ENCODE peak calls at places on chromosomes 4 and X, in six cellular contexts. One of them, this sample, is unnamed.

GRCh38 chr4:27132497-27132896 is 271.9 kb downstream of the STIM2 start:
- DNase-seq in mammary epithelial cell: no peak
- DNase-seq in GM12865: no peak
- DNase-seq in psoas muscle: no peak
- DNase-seq in endothelial cell: no peak
- DNase-seq in WTC11: no peak
- DNase-seq in this sample: no peak

GRCh38 chr4:147901388-147901787 is 169.5 kb downstream of the ARHGAP10 start:
- DNase-seq in endothelial cell: no peak
- DNase-seq in WTC11: no peak
- DNase-seq in psoas muscle: no peak
- DNase-seq in GM12865: no peak
- DNase-seq in mammary epithelial cell: no peak
- DNase-seq in this sample: no peak

GRCh38 chr4:27010334-27010940 is 149.8 kb downstream of the STIM2 start:
- DNase-seq in WTC11: peak; percentile 47
- DNase-seq in mammary epithelial cell: peak; percentile 32
- DNase-seq in psoas muscle: peak; percentile 42
- DNase-seq in endothelial cell: peak; percentile 52
- DNase-seq in GM12865: peak; percentile 71
- DNase-seq in this sample: no peak

GRCh38 chr4:6910340-6910959 is 824 bp downstream of the TBC1D14 start:
- DNase-seq in psoas muscle: no peak
- DNase-seq in endothelial cell: no peak
- DNase-seq in GM12865: no peak
- DNase-seq in WTC11: no peak
- DNase-seq in mammary epithelial cell: no peak
- DNase-seq in this sample: no peak

GRCh38 chr4:132269303-132269990 is 879.6 kb upstream of the PCDH10 start:
- DNase-seq in mammary epithelial cell: no peak
- DNase-seq in GM12865: no peak
- DNase-seq in psoas muscle: no peak
- DNase-seq in WTC11: no peak
- DNase-seq in endothelial cell: no peak
- DNase-seq in this sample: no peak

GRCh38 chrX:12954981-12955380 is 19.9 kb upstream of the TMSB4X start:
- DNase-seq in endothelial cell: no peak
- DNase-seq in GM12865: peak; percentile 46
- DNase-seq in WTC11: no peak
- DNase-seq in psoas muscle: no peak
- DNase-seq in mammary epithelial cell: no peak
- DNase-seq in this sample: no peak

GRCh38 chrX:66676413-66676812 is 37.5 kb upstream of the EDA2R start:
- DNase-seq in endothelial cell: no peak
- DNase-seq in mammary epithelial cell: peak; percentile 64
- DNase-seq in WTC11: no peak
- DNase-seq in GM12865: no peak
- DNase-seq in psoas muscle: no peak
- DNase-seq in this sample: no peak

GRCh38 chr4:77203380-77204197 is 46.6 kb downstream of the CCNG2 start:
- DNase-seq in psoas muscle: peak; percentile 26
- DNase-seq in endothelial cell: peak; percentile 77
- DNase-seq in GM12865: peak; percentile 83
- DNase-seq in WTC11: peak; percentile 72
- DNase-seq in mammary epithelial cell: peak; percentile 75
- DNase-seq in this sample: peak; percentile 64

GRCh38 chrX:153646620-153647373 is at the start of gene DUSP9:
- DNase-seq in endothelial cell: peak; percentile 30
- DNase-seq in psoas muscle: no peak
- DNase-seq in WTC11: peak; percentile 49
- DNase-seq in GM12865: no peak
- DNase-seq in mammary epithelial cell: no peak
- DNase-seq in this sample: no peak

GRCh38 chr4:127698789-127699200 is 31.4 kb upstream of the SLC25A31 start:
- DNase-seq in endothelial cell: no peak
- DNase-seq in GM12865: peak; percentile 82
- DNase-seq in WTC11: no peak
- DNase-seq in mammary epithelial cell: peak; percentile 87
- DNase-seq in psoas muscle: no peak
- DNase-seq in this sample: peak; percentile 41

GRCh38 chrX:110491846-110492620 is 133.4 kb downstream of the RTL9 start:
- DNase-seq in psoas muscle: no peak
- DNase-seq in endothelial cell: no peak
- DNase-seq in GM12865: no peak
- DNase-seq in mammary epithelial cell: no peak
- DNase-seq in WTC11: no peak
- DNase-seq in this sample: no peak

GRCh38 chrX:19904778-19905367 is 17.5 kb upstream of the SH3KBP1 start:
- DNase-seq in mammary epithelial cell: peak; percentile 54
- DNase-seq in GM12865: peak; percentile 67
- DNase-seq in WTC11: no peak
- DNase-seq in psoas muscle: no peak
- DNase-seq in endothelial cell: no peak
- DNase-seq in this sample: peak; percentile 67

GRCh38 chr4:173420324-173420752 is 21.4 kb upstream of the SCRG1 start:
- DNase-seq in mammary epithelial cell: no peak
- DNase-seq in psoas muscle: no peak
- DNase-seq in WTC11: no peak
- DNase-seq in GM12865: peak; percentile 21
- DNase-seq in endothelial cell: no peak
- DNase-seq in this sample: peak; percentile 29

GRCh38 chrX:10726647-10727046 is 106.3 kb upstream of the MID1 start:
- DNase-seq in GM12865: no peak
- DNase-seq in mammary epithelial cell: peak; percentile 71
- DNase-seq in WTC11: no peak
- DNase-seq in endothelial cell: no peak
- DNase-seq in psoas muscle: no peak
- DNase-seq in this sample: no peak

GRCh38 chrX:68982476-68982875 is 153.7 kb downstream of the EFNB1 start:
- DNase-seq in mammary epithelial cell: no peak
- DNase-seq in GM12865: no peak
- DNase-seq in WTC11: no peak
- DNase-seq in psoas muscle: no peak
- DNase-seq in endothelial cell: no peak
- DNase-seq in this sample: peak; percentile 4

GRCh38 chr4:86141166-86141565 is 218.7 kb downstream of the MAPK10 start:
- DNase-seq in GM12865: no peak
- DNase-seq in mammary epithelial cell: no peak
- DNase-seq in WTC11: no peak
- DNase-seq in endothelial cell: no peak
- DNase-seq in psoas muscle: no peak
- DNase-seq in this sample: no peak

GRCh38 chr4:55854132-55854531 is 684 bp downstream of the EXOC1 start:
- DNase-seq in psoas muscle: no peak
- DNase-seq in GM12865: peak; percentile 16
- DNase-seq in endothelial cell: no peak
- DNase-seq in mammary epithelial cell: no peak
- DNase-seq in WTC11: no peak
- DNase-seq in this sample: no peak

GRCh38 chrX:39771089-39771488 is 326.7 kb downstream of the BCOR start:
- DNase-seq in mammary epithelial cell: no peak
- DNase-seq in endothelial cell: no peak
- DNase-seq in psoas muscle: no peak
- DNase-seq in GM12865: no peak
- DNase-seq in WTC11: no peak
- DNase-seq in this sample: no peak

GRCh38 chrX:39769748-39770147 is 328.0 kb downstream of the BCOR start:
- DNase-seq in psoas muscle: no peak
- DNase-seq in mammary epithelial cell: no peak
- DNase-seq in GM12865: no peak
- DNase-seq in endothelial cell: no peak
- DNase-seq in WTC11: no peak
- DNase-seq in this sample: no peak

GRCh38 chrX:39773150-39773549 is 324.6 kb downstream of the BCOR start:
- DNase-seq in endothelial cell: no peak
- DNase-seq in mammary epithelial cell: no peak
- DNase-seq in WTC11: no peak
- DNase-seq in GM12865: no peak
- DNase-seq in psoas muscle: no peak
- DNase-seq in this sample: no peak

GRCh38 chrX:39773923-39774803 is 323.6 kb downstream of the BCOR start:
- DNase-seq in psoas muscle: no peak
- DNase-seq in mammary epithelial cell: no peak
- DNase-seq in WTC11: no peak
- DNase-seq in endothelial cell: no peak
- DNase-seq in GM12865: no peak
- DNase-seq in this sample: no peak

DNA sequence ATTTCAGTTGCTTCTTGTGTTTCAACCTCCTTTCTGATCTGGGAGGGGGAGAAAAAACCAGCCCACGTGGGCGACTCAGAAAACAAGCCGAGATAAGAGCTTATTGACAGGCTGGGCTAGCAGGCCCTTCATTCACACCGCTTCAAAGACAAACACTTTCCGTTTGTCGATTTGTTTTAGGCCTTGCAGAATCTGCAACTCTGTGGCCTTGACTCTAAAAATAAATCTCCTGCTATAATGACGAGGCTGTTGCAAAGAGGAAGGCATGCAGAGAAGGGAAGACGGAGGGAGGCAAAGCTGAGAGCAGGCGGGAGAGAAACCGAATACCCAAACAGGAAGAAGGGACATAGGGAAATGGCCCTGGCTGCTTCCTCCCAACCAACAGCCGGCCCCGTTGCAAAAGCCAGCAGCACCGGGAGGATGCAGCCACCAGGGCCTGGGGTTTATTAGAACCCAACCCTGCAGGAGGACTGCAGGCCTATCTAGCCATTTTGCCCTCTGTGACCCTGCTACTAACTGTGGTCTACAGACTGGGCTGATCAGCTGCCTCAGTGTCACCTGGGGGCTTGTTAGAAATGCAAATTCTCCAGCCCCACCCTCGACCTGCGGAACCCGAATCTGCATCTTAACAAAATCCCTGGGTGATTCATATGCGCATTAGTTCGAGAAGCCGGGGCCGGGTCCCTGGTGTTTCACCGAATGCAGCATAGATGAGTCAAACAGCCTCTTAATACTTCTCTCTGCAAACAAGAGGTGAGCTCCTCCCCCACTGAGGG is 325.5 kb downstream of the BCOR start:
- DNase-seq in psoas muscle: no peak
- DNase-seq in endothelial cell: peak; percentile 34
- DNase-seq in WTC11: peak; percentile 65
- DNase-seq in GM12865: peak; percentile 40
- DNase-seq in mammary epithelial cell: no peak
- DNase-seq in this sample: no peak
- TF ChIP-seq CTCF in psoas muscle: no peak
- TF ChIP-seq CTCF in endothelial cell: no peak
- TF ChIP-seq CTCF in WTC11: no peak
- TF ChIP-seq CTCF in GM12865: no peak
- TF ChIP-seq CTCF in mammary epithelial cell: no peak
- TF ChIP-seq CTCF in this sample: no peak

DNA sequence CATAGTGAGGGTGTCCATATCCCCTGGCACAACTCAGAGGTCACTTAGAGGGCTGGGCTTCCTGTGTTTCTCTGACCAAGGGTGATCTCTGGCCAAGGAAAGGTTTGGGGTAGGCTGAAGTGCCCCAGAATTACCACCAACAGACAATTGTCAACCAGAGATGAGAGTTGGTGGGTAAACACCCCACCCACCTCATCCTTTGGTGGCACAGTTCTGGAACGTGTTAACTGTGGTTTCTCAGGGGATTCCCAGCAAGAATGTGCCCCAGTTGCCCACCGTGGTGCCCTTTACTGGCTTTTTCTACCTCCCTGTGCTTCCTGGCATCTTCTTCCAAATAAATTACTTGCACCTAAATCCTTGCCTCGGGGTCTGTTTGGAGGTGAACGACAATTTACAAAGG is 17.1 kb downstream of the GRPR start:
- DNase-seq in mammary epithelial cell: no peak
- DNase-seq in WTC11: no peak
- DNase-seq in endothelial cell: no peak
- DNase-seq in GM12865: no peak
- DNase-seq in psoas muscle: no peak
- DNase-seq in this sample: no peak
- TF ChIP-seq CTCF in mammary epithelial cell: no peak
- TF ChIP-seq CTCF in WTC11: no peak
- TF ChIP-seq CTCF in endothelial cell: no peak
- TF ChIP-seq CTCF in GM12865: no peak
- TF ChIP-seq CTCF in psoas muscle: no peak
- TF ChIP-seq CTCF in this sample: no peak

GRCh38 chrX:49040376-49040955 is 2.7 kb downstream of the TFE3 start:
- DNase-seq in WTC11: no peak
- DNase-seq in endothelial cell: no peak
- DNase-seq in mammary epithelial cell: no peak
- DNase-seq in GM12865: no peak
- DNase-seq in psoas muscle: no peak
- DNase-seq in this sample: no peak

GRCh38 chrX:49042581-49043219 is 457 bp downstream of the TFE3 start:
- DNase-seq in WTC11: peak; percentile 10
- DNase-seq in psoas muscle: no peak
- DNase-seq in mammary epithelial cell: no peak
- DNase-seq in GM12865: peak; percentile 6
- DNase-seq in endothelial cell: no peak
- DNase-seq in this sample: no peak

GRCh38 chrX:49041683-49042529 is 1.3 kb downstream of the TFE3 start:
- DNase-seq in psoas muscle: peak; percentile 30
- DNase-seq in mammary epithelial cell: peak; percentile 52
- DNase-seq in GM12865: peak; percentile 13
- DNase-seq in WTC11: no peak
- DNase-seq in endothelial cell: no peak
- DNase-seq in this sample: no peak

GRCh38 chrX:49043987-49044281 is 777 bp upstream of the TFE3 start:
- DNase-seq in psoas muscle: no peak
- DNase-seq in WTC11: no peak
- DNase-seq in mammary epithelial cell: no peak
- DNase-seq in endothelial cell: no peak
- DNase-seq in GM12865: no peak
- DNase-seq in this sample: no peak

DNA sequence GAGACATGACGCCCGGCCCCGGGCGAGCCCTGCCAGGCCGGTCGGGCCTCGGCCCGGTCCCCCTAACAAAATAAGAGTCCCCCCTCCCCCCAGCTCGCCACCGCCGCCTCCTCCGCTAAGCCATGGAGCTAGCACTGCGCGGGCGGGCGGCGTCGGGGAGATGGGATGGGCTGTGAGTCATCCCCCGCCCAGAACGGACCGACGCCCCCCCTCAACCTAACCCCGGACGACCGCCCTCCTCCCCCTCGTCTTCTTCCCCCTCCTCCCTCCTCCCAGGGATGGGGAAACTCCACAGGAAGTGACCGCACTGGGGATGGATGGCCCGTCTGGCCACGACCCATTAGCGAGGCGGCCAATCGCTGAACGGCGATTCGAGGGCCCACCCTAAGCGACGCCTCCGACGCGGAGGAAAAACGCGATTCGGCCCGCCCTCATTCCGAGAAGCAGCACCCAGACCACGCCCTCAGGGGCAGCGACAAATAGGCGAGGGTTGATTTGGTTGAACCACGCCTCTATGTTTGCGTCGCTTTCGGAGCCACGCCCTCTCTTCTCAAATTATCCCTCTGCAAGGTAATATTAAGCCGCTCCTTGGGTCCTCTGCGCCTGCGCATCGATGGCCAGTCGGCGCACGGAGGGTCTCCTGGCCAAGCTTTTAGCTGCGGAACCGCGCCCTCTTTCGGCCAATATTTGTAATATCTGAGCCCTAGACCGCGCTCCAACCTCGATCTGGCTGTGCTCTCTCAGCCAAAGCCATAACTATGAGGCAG is at the start of gene TFE3:
- DNase-seq in GM12865: peak; percentile 98
- DNase-seq in endothelial cell: peak; percentile 87
- DNase-seq in WTC11: peak; percentile 97
- DNase-seq in mammary epithelial cell: peak; percentile 98
- DNase-seq in psoas muscle: peak; percentile 97
- DNase-seq in this sample: peak; percentile 92
- TF ChIP-seq CTCF in GM12865: peak; percentile 56
- TF ChIP-seq CTCF in endothelial cell: peak; percentile 25
- TF ChIP-seq CTCF in WTC11: peak; percentile 51
- TF ChIP-seq CTCF in mammary epithelial cell: peak; percentile 58
- TF ChIP-seq CTCF in psoas muscle: peak; percentile 48
- TF ChIP-seq CTCF in this sample: peak; percentile 55

GRCh38 chrX:93874554-93874953 is 200.5 kb downstream of the FAM133A start:
- DNase-seq in mammary epithelial cell: peak; percentile 8
- DNase-seq in WTC11: peak; percentile 31
- DNase-seq in GM12865: peak; percentile 1
- DNase-seq in psoas muscle: no peak
- DNase-seq in endothelial cell: peak; percentile 46
- DNase-seq in this sample: no peak
- TF ChIP-seq CTCF in mammary epithelial cell: peak; percentile 69
- TF ChIP-seq CTCF in WTC11: peak; percentile 40
- TF ChIP-seq CTCF in GM12865: peak; percentile 22
- TF ChIP-seq CTCF in psoas muscle: peak; percentile 39
- TF ChIP-seq CTCF in endothelial cell: peak; percentile 64
- TF ChIP-seq CTCF in this sample: peak; percentile 36

This sample was measured in GM13976.